ENCODE peak calls at places on chromosomes 2 and 18, in six cellular contexts. One of them, this sample, is unnamed.
A peak's percentile ranks its signal among the peaks of the same experiment; 100 is the strongest.

GRCh38 chr2:226121339-226121738 is 678.3 kb downstream of the IRS1 start:
- DNase-seq in astrocyte of the cerebellum: no peak
- DNase-seq in H7: no peak
- DNase-seq in neural progenitor cell: no peak
- DNase-seq in NB4: no peak
- DNase-seq in PC-9: no peak
- DNase-seq in this sample: no peak

GRCh38 chr2:234640657-234641056 is 143.8 kb upstream of the ARL4C start:
- DNase-seq in astrocyte of the cerebellum: no peak
- DNase-seq in H7: no peak
- DNase-seq in neural progenitor cell: no peak
- DNase-seq in NB4: no peak
- DNase-seq in PC-9: peak; percentile 4
- DNase-seq in this sample: no peak

GRCh38 chr2:127058246-127058580 is 48.7 kb downstream of the BIN1 start:
- DNase-seq in astrocyte of the cerebellum: no peak
- DNase-seq in H7: no peak
- DNase-seq in neural progenitor cell: no peak
- DNase-seq in NB4: no peak
- DNase-seq in PC-9: no peak
- DNase-seq in this sample: no peak

GRCh38 chr2:234198976-234199375 is 148.5 kb downstream of the SPP2 start:
- DNase-seq in astrocyte of the cerebellum: no peak
- DNase-seq in H7: no peak
- DNase-seq in neural progenitor cell: no peak
- DNase-seq in NB4: no peak
- DNase-seq in PC-9: no peak
- DNase-seq in this sample: no peak

GRCh38 chr18:56191334-56191733 is 447.1 kb downstream of the TXNL1 start:
- DNase-seq in astrocyte of the cerebellum: no peak
- DNase-seq in H7: no peak
- DNase-seq in neural progenitor cell: no peak
- DNase-seq in NB4: no peak
- DNase-seq in PC-9: no peak
- DNase-seq in this sample: no peak

GRCh38 chr2:181683518-181684453 is 3.5 kb upstream of the NEUROD1 start:
- DNase-seq in astrocyte of the cerebellum: no peak
- DNase-seq in H7: peak; percentile 91
- DNase-seq in neural progenitor cell: peak; percentile 95
- DNase-seq in NB4: peak; percentile 13
- DNase-seq in PC-9: no peak
- DNase-seq in this sample: no peak

GRCh38 chr2:58502931-58503330 is 261.8 kb upstream of the FANCL start:
- DNase-seq in astrocyte of the cerebellum: no peak
- DNase-seq in H7: no peak
- DNase-seq in neural progenitor cell: no peak
- DNase-seq in NB4: no peak
- DNase-seq in PC-9: no peak
- DNase-seq in this sample: no peak

GRCh38 chr18:50560681-50561629 is 1.1 kb downstream of the MAPK4 start:
- DNase-seq in astrocyte of the cerebellum: no peak
- DNase-seq in H7: peak; percentile 77
- DNase-seq in neural progenitor cell: peak; percentile 61
- DNase-seq in NB4: no peak
- DNase-seq in PC-9: no peak
- DNase-seq in this sample: no peak

GRCh38 chr2:187003611-187004010 is 154.6 kb upstream of the ZSWIM2 start:
- DNase-seq in astrocyte of the cerebellum: no peak
- DNase-seq in H7: no peak
- DNase-seq in neural progenitor cell: no peak
- DNase-seq in NB4: no peak
- DNase-seq in PC-9: no peak
- DNase-seq in this sample: no peak

GRCh38 chr2:235518317-235519090 is 24.7 kb downstream of the AGAP1 start:
- DNase-seq in astrocyte of the cerebellum: no peak
- DNase-seq in H7: no peak
- DNase-seq in neural progenitor cell: no peak
- DNase-seq in NB4: no peak
- DNase-seq in PC-9: no peak
- DNase-seq in this sample: no peak

GRCh38 chr2:102028470-102028869 is 36.7 kb downstream of the IL1R2 start:
- DNase-seq in astrocyte of the cerebellum: no peak
- DNase-seq in H7: no peak
- DNase-seq in neural progenitor cell: no peak
- DNase-seq in NB4: no peak
- DNase-seq in PC-9: no peak
- DNase-seq in this sample: no peak

GRCh38 chr2:138275881-138276280 is 225.7 kb upstream of the SPOPL start:
- DNase-seq in astrocyte of the cerebellum: peak; percentile 13
- DNase-seq in H7: no peak
- DNase-seq in neural progenitor cell: no peak
- DNase-seq in NB4: no peak
- DNase-seq in PC-9: peak; percentile 75
- DNase-seq in this sample: no peak

GRCh38 chr2:230891509-230891908 is 26.8 kb downstream of the ITM2C start:
- DNase-seq in astrocyte of the cerebellum: no peak
- DNase-seq in H7: no peak
- DNase-seq in neural progenitor cell: no peak
- DNase-seq in NB4: no peak
- DNase-seq in PC-9: no peak
- DNase-seq in this sample: no peak

GRCh38 chr2:40220177-40220925 is 231.5 kb downstream of the SLC8A1 start:
- DNase-seq in astrocyte of the cerebellum: no peak
- DNase-seq in H7: no peak
- DNase-seq in neural progenitor cell: no peak
- DNase-seq in NB4: no peak
- DNase-seq in PC-9: no peak
- DNase-seq in this sample: peak; percentile 61

GRCh38 chr2:83900859-83901258 is 558.2 kb downstream of the SUCLG1 start:
- DNase-seq in astrocyte of the cerebellum: no peak
- DNase-seq in H7: no peak
- DNase-seq in neural progenitor cell: no peak
- DNase-seq in NB4: no peak
- DNase-seq in PC-9: no peak
- DNase-seq in this sample: peak; percentile 1

GRCh38 chr2:88683160-88684021 is 8.1 kb upstream of the RPIA start:
- DNase-seq in astrocyte of the cerebellum: no peak
- DNase-seq in H7: no peak
- DNase-seq in neural progenitor cell: peak; percentile 20
- DNase-seq in NB4: peak; percentile 15
- DNase-seq in PC-9: no peak
- DNase-seq in this sample: no peak

GRCh38 chr2:203582468-203582867 is 47.4 kb upstream of the RAPH1 start:
- DNase-seq in astrocyte of the cerebellum: no peak
- DNase-seq in H7: no peak
- DNase-seq in neural progenitor cell: no peak
- DNase-seq in NB4: no peak
- DNase-seq in PC-9: no peak
- DNase-seq in this sample: peak; percentile 39

GRCh38 chr18:34783485-34783884 is 73.4 kb downstream of the DTNA start:
- DNase-seq in astrocyte of the cerebellum: no peak
- DNase-seq in H7: no peak
- DNase-seq in neural progenitor cell: no peak
- DNase-seq in NB4: no peak
- DNase-seq in PC-9: no peak
- DNase-seq in this sample: no peak

GRCh38 chr18:27656167-27656778 is 471.2 kb upstream of the CHST9 start:
- DNase-seq in astrocyte of the cerebellum: peak; percentile 22
- DNase-seq in H7: no peak
- DNase-seq in neural progenitor cell: no peak
- DNase-seq in NB4: no peak
- DNase-seq in PC-9: no peak
- DNase-seq in this sample: peak; percentile 33

GRCh38 chr2:135183822-135184221 is 131.7 kb downstream of the RAB3GAP1 start:
- DNase-seq in astrocyte of the cerebellum: no peak
- DNase-seq in H7: no peak
- DNase-seq in neural progenitor cell: no peak
- DNase-seq in NB4: no peak
- DNase-seq in PC-9: peak; percentile 61
- DNase-seq in this sample: no peak

GRCh38 chr2:100141906-100142305 is 484 bp downstream of the AFF3 start:
- DNase-seq in astrocyte of the cerebellum: no peak
- DNase-seq in H7: no peak
- DNase-seq in neural progenitor cell: no peak
- DNase-seq in NB4: peak; percentile 7
- DNase-seq in PC-9: no peak
- DNase-seq in this sample: no peak

GRCh38 chr2:186695081-186695756 is 1.4 kb downstream of the FAM171B start:
- DNase-seq in astrocyte of the cerebellum: peak; percentile 26
- DNase-seq in H7: no peak
- DNase-seq in neural progenitor cell: no peak
- DNase-seq in NB4: no peak
- DNase-seq in PC-9: no peak
- DNase-seq in this sample: no peak

GRCh38 chr18:3596324-3597158 is 146.6 kb downstream of the TGIF1 start:
- DNase-seq in astrocyte of the cerebellum: no peak
- DNase-seq in H7: no peak
- DNase-seq in neural progenitor cell: peak; percentile 47
- DNase-seq in NB4: peak; percentile 84
- DNase-seq in PC-9: peak; percentile 79
- DNase-seq in this sample: no peak

GRCh38 chr2:217125004-217125403 is 265.1 kb upstream of the TNP1 start:
- DNase-seq in astrocyte of the cerebellum: no peak
- DNase-seq in H7: no peak
- DNase-seq in neural progenitor cell: no peak
- DNase-seq in NB4: no peak
- DNase-seq in PC-9: no peak
- DNase-seq in this sample: no peak

GRCh38 chr2:341017-341542 is 53.2 kb upstream of the ALKAL2 start:
- DNase-seq in astrocyte of the cerebellum: no peak
- DNase-seq in H7: no peak
- DNase-seq in neural progenitor cell: no peak
- DNase-seq in NB4: no peak
- DNase-seq in PC-9: no peak
- DNase-seq in this sample: no peak

GRCh38 chr18:79951545-79952456 is at the start of gene SLC66A2:
- DNase-seq in astrocyte of the cerebellum: peak; percentile 40
- DNase-seq in H7: peak; percentile 98
- DNase-seq in neural progenitor cell: peak; percentile 91
- DNase-seq in NB4: peak; percentile 87
- DNase-seq in PC-9: peak; percentile 52
- DNase-seq in this sample: peak; percentile 44

DNA sequence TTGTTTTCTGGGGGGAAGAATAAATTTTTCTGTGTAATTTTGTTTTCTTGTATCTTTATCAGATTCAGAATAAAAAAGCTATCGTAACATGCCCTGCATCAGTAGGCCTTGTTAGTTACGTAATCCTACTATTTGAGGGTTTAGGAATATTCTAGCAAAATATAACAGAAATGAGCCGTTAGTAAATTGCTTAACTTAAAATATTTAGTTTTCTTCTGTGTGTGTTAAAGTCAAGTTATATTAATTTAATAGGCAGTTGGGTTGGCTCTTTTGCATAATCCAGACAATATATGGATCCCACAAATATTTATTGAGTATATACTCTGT is 151.7 kb downstream of the FMNL2 start:
- DNase-seq in astrocyte of the cerebellum: no peak
- DNase-seq in H7: no peak
- DNase-seq in neural progenitor cell: no peak
- DNase-seq in NB4: no peak
- DNase-seq in PC-9: no peak
- DNase-seq in this sample: no peak
- H3K4me3 ChIP-seq in astrocyte of the cerebellum: no peak overlapping the region
- H3K4me3 ChIP-seq in H7: no peak overlapping the region
- H3K4me3 ChIP-seq in neural progenitor cell: no peak overlapping the region
- H3K4me3 ChIP-seq in NB4: no peak overlapping the region
- H3K4me3 ChIP-seq in PC-9: no peak overlapping the region
- H3K4me3 ChIP-seq in this sample: no peak overlapping the region

GRCh38 chr2:188292446-188293239 is 969 bp downstream of the GULP1 start:
- DNase-seq in astrocyte of the cerebellum: peak; percentile 73
- DNase-seq in H7: peak; percentile 81
- DNase-seq in neural progenitor cell: peak; percentile 91
- DNase-seq in NB4: no peak
- DNase-seq in PC-9: peak; percentile 79
- DNase-seq in this sample: peak; percentile 55

GRCh38 chr2:188293601-188294482 is 2.2 kb downstream of the GULP1 start:
- DNase-seq in astrocyte of the cerebellum: peak; percentile 78
- DNase-seq in H7: no peak
- DNase-seq in neural progenitor cell: peak; percentile 29
- DNase-seq in NB4: no peak
- DNase-seq in PC-9: peak; percentile 42
- DNase-seq in this sample: peak; percentile 66

GRCh38 chr2:188295067-188295685 is 3.5 kb downstream of the GULP1 start:
- DNase-seq in astrocyte of the cerebellum: no peak
- DNase-seq in H7: no peak
- DNase-seq in neural progenitor cell: no peak
- DNase-seq in NB4: no peak
- DNase-seq in PC-9: no peak
- DNase-seq in this sample: no peak

GRCh38 chr2:188291617-188292445 is at the start of gene GULP1:
- DNase-seq in astrocyte of the cerebellum: peak; percentile 60
- DNase-seq in H7: peak; percentile 86
- DNase-seq in neural progenitor cell: peak; percentile 95
- DNase-seq in NB4: no peak
- DNase-seq in PC-9: peak; percentile 53
- DNase-seq in this sample: peak; percentile 23

GRCh38 chr2:188294547-188294946 is 2.9 kb downstream of the GULP1 start:
- DNase-seq in astrocyte of the cerebellum: no peak
- DNase-seq in H7: no peak
- DNase-seq in neural progenitor cell: no peak
- DNase-seq in NB4: no peak
- DNase-seq in PC-9: no peak
- DNase-seq in this sample: no peak
- H3K4me3 ChIP-seq in astrocyte of the cerebellum: peak overlapping the region; percentile 81
- H3K4me3 ChIP-seq in H7: peak overlapping the region; percentile 91
- H3K4me3 ChIP-seq in neural progenitor cell: peak overlapping the region; percentile 97
- H3K4me3 ChIP-seq in NB4: no peak overlapping the region
- H3K4me3 ChIP-seq in PC-9: peak overlapping the region; percentile 83
- H3K4me3 ChIP-seq in this sample: no peak overlapping the region

DNA sequence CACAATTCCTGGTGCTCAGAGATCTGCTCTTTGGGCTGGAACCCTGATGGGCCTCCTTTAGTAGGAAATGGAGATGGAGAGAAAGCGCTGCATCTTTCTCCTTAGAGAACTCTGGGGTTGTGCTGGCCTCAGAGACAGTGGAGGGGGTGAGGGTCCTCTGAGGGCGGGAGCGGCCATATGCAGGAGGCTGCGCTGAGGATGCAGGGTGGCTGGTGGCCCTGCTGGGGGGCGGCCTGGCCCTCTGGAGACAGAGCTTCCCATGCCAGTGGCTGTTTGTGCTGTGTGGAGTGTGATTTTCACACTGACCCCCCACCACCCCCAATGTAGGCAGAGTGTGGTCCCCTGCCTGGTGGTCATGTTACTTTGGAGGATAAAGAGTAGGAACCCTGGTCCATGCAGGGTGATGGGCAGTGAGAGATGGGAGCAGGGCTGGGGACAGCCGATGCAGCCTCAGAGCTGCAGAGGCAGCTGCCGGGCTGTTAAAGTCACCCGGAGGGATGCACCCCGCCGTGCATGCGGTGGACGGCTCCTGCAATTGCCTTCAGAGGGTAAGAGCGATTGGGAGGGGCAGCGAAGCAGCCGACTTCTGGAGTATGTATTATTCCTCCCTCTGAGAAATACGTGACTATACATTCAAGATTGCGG is 194.6 kb downstream of the FAM210A start:
- DNase-seq in astrocyte of the cerebellum: no peak
- DNase-seq in H7: peak; percentile 65
- DNase-seq in neural progenitor cell: no peak
- DNase-seq in NB4: no peak
- DNase-seq in PC-9: no peak
- DNase-seq in this sample: no peak
- H3K4me3 ChIP-seq in astrocyte of the cerebellum: no peak overlapping the region
- H3K4me3 ChIP-seq in H7: no peak overlapping the region
- H3K4me3 ChIP-seq in neural progenitor cell: no peak overlapping the region
- H3K4me3 ChIP-seq in NB4: no peak overlapping the region
- H3K4me3 ChIP-seq in PC-9: no peak overlapping the region
- H3K4me3 ChIP-seq in this sample: no peak overlapping the region

GRCh38 chr2:201158111-201158929 is 24.6 kb upstream of the CASP10 start:
- DNase-seq in astrocyte of the cerebellum: peak; percentile 74
- DNase-seq in H7: peak; percentile 67
- DNase-seq in neural progenitor cell: peak; percentile 79
- DNase-seq in NB4: peak; percentile 95
- DNase-seq in PC-9: peak; percentile 63
- DNase-seq in this sample: peak; percentile 37
- H3K4me3 ChIP-seq in astrocyte of the cerebellum: no peak overlapping the region
- H3K4me3 ChIP-seq in H7: no peak overlapping the region
- H3K4me3 ChIP-seq in neural progenitor cell: no peak overlapping the region
- H3K4me3 ChIP-seq in NB4: no peak overlapping the region
- H3K4me3 ChIP-seq in PC-9: no peak overlapping the region
- H3K4me3 ChIP-seq in this sample: no peak overlapping the region

This sample was measured in skeletal muscle cell.